ENCODE peak calls at places on chromosomes 13 and 19, in four cellular contexts. J is neural progenitor cell, R is brain microvascular endothelial cell, C is GM12878. O is an unnamed sample.

GRCh38 chr19:39563408-39563807 is 23.4 kb upstream of the EID2 start:
- DNase-seq in J (no peak), R (peak; percentile 11), C (no peak), O (no peak)

GRCh38 chr13:28750187-28751045 is 31.6 kb upstream of the SLC46A3 start:
- DNase-seq in J (no peak), R (no peak), C (no peak), O (no peak)

GRCh38 chr13:94419304-94419943 is 60.1 kb downstream of the DCT start:
- DNase-seq in J (no peak), R (peak; percentile 78), C (no peak), O (no peak)

GRCh38 chr19:11234486-11235075 is 4.8 kb upstream of the ANGPTL8 start:
- DNase-seq in J (no peak), R (no peak), C (no peak), O (no peak)

GRCh38 chr13:39417131-39417530 is 185.9 kb downstream of the LHFPL6 start:
- DNase-seq in J (peak; percentile 61), R (no peak), C (no peak), O (no peak)

GRCh38 chr19:46731007-46731501 is 14.1 kb upstream of the PRKD2 start:
- DNase-seq in J (no peak), R (peak; percentile 96), C (no peak), O (peak; percentile 82)

GRCh38 chr19:56201973-56202372 is at the start of gene ZSCAN5C:
- DNase-seq in J (no peak), R (no peak), C (no peak), O (no peak)

GRCh38 chr19:31436121-31436776 is 87.0 kb upstream of the TSHZ3 start:
- DNase-seq in J (no peak), R (no peak), C (no peak), O (no peak)

GRCh38 chr19:49677232-49677881 is at the start of gene PRMT1:
- DNase-seq in J (no peak), R (no peak), C (no peak), O (no peak)

GRCh38 chr19:56720281-56720680 is 48.7 kb upstream of the ZNF835 start:
- DNase-seq in J (no peak), R (no peak), C (no peak), O (no peak)

GRCh38 chr19:42497492-42498226 is 30.6 kb downstream of the CEACAM1 start:
- DNase-seq in J (no peak), R (no peak), C (peak; percentile 60), O (no peak)

GRCh38 chr19:33496496-33496895 is 25.1 kb downstream of the PEPD start:
- DNase-seq in J (no peak), R (no peak), C (no peak), O (no peak)

GRCh38 chr19:42255766-42256750 is 1.1 kb upstream of the ERF start:
- DNase-seq in J (peak; percentile 84), R (no peak), C (no peak), O (no peak)

GRCh38 chr13:76965759-76966421 is 17.6 kb downstream of the ACOD1 start:
- DNase-seq in J (no peak), R (peak; percentile 62), C (no peak), O (peak; percentile 46)

GRCh38 chr13:106095406-106095805 is 440.1 kb downstream of the EFNB2 start:
- DNase-seq in J (no peak), R (no peak), C (no peak), O (no peak)

GRCh38 chr13:98322091-98322718 is 145.1 kb upstream of the RNF113B start:
- DNase-seq in J (no peak), R (no peak), C (no peak), O (no peak)

GRCh38 chr19:2424686-2425621 is 2.4 kb downstream of the TIMM13 start:
- DNase-seq in J (peak; percentile 85), R (peak; percentile 78), C (no peak), O (no peak)

GRCh38 chr13:91280806-91281205 is 66.7 kb upstream of the MIR17HG start:
- DNase-seq in J (no peak), R (no peak), C (no peak), O (no peak)

GRCh38 chr19:1089891-1090290 is 5.3 kb downstream of the POLR2E start:
- DNase-seq in J (no peak), R (no peak), C (no peak), O (no peak)

GRCh38 chr19:31517466-31518180 is 168.4 kb upstream of the TSHZ3 start:
- DNase-seq in J (no peak), R (no peak), C (no peak), O (no peak)

GRCh38 chr13:77372275-77372674 is 45.4 kb upstream of the MYCBP2 start:
- DNase-seq in J (no peak), R (no peak), C (no peak), O (no peak)

GRCh38 chr13:46267166-46267565 is 55.4 kb downstream of the LRRC63 start:
- DNase-seq in J (no peak), R (no peak), C (no peak), O (no peak)

GRCh38 chr13:50123862-50124535 is 108.8 kb downstream of the KCNRG start:
- DNase-seq in J (peak; percentile 81), R (peak; percentile 91), C (no peak), O (peak; percentile 56)

DNA sequence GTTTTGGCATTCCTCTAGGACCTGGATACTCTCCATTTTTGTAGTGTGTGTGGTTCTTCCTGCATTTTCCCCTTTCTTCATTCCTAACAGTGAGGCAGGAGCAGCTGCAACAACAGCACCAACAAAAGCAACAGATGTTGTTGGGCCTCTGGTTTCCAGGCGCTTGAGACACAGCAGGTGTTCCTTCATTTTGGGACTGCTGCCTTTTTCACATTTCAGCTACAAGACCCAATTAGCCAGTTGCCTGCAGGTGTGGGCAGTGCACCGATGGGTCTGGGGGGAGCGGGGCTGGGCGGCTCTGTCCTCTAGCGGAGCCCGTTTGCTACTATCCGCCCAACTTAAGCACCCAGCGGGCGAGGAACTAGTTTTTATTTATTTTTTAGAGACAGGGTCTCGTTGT is 26.0 kb downstream of the ELF1 start:
- DNase-seq in J (peak; percentile 15), R (no peak), C (no peak), O (no peak)
- H3K27ac ChIP-seq in J (peak overlapping the region; percentile 36), R (no peak overlapping the region), C (peak overlapping the region; percentile 92), O (peak overlapping the region; percentile 43)

DNA sequence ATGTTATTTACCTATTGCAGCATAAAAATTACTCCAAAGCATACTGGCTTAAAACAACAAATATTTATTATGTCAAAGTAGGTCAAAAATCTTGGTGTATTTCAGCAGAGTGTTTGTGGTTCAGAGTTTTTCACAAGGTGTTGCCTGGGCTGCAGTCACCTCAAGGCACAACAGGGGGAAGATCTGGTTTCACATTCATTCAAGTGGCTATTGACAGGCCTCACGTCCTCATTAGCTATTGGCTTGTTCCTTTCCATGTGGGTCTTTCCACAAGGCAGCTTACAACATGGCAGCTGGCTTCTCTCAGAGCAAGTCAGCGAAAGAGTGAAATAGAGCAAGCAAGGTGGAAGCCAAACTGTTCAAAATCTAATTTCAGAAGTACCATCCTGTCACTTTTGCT is 602.9 kb downstream of the OLFM4 start:
- DNase-seq in J (no peak), R (no peak), C (no peak), O (no peak)
- TF ChIP-seq CTCF in J (no peak), R (no peak), C (no peak), O (no peak)

GRCh38 chr13:113216165-113217056 is 7.0 kb downstream of the CUL4A start:
- DNase-seq in J (peak; percentile 61), R (peak; percentile 52), C (no peak), O (peak; percentile 65)
- H3K27ac ChIP-seq in J (peak overlapping the region; percentile 7), R (peak overlapping the region; percentile 17), C (no peak overlapping the region), O (peak overlapping the region; percentile 70)

GRCh38 chr19:51111606-51112005 is 3.4 kb upstream of the CTU1 start:
- DNase-seq in J (peak; percentile 51), R (no peak), C (no peak), O (no peak)
- TF ChIP-seq CTCF in J (peak; percentile 45), R (peak; percentile 52), C (no peak), O (no peak)